ENCODE peak calls at places on chromosomes 12 and 14, in five cellular contexts. T is hepatic stellate cell; J is NK-92 treated with Interleukin-12 subunit alpha and Interleukin-12 subunit beta, amount 100 ng/mL, for 24 hours; E is mucosa of gallbladder; W is occipital lobe. O is an unnamed sample.

GRCh38 chr12:47391566-47391965 is 311.8 kb upstream of the AMIGO2 start:
- DNase-seq in T (no peak), J (no peak), E (no peak), W (no peak), O (no peak)

GRCh38 chr12:77947326-77947725 is 116.6 kb downstream of the NAV3 start:
- DNase-seq in T (peak), J (no peak), E (no peak), W (no peak), O (peak)

GRCh38 chr12:62660763-62661162 is 194.1 kb downstream of the MON2 start:
- DNase-seq in T (no peak), J (no peak), E (no peak), W (no peak), O (peak)

GRCh38 chr12:71183846-71184245 is 26.0 kb upstream of the TSPAN8 start:
- DNase-seq in T (no peak), J (no peak), E (no peak), W (no peak), O (no peak)

GRCh38 chr14:60058087-60058486 is 33.6 kb upstream of the PCNX4 start:
- DNase-seq in T (no peak), J (no peak), E (no peak), W (no peak), O (no peak)

GRCh38 chr14:57875296-57875695 is 9.4 kb upstream of the SLC35F4 start:
- DNase-seq in T (no peak), J (no peak), E (no peak), W (no peak), O (no peak)

GRCh38 chr14:67358914-67359313 is 690 bp downstream of the ATP6V1D start:
- DNase-seq in T (no peak), J (no peak), E (no peak), W (no peak), O (no peak)

GRCh38 chr14:32932921-32933622 is 5.6 kb upstream of the NPAS3 start:
- DNase-seq in T (no peak), J (no peak), E (no peak), W (no peak), O (no peak)

GRCh38 chr14:21093769-21094681 is 4.4 kb downstream of the ZNF219 start:
- DNase-seq in T (no peak), J (no peak), E (no peak), W (no peak), O (no peak)

GRCh38 chr14:53549956-53550355 is 396.8 kb upstream of the DDHD1 start:
- DNase-seq in T (no peak), J (no peak), E (no peak), W (no peak), O (peak)

GRCh38 chr14:24416254-24416931 is 13.1 kb downstream of the CBLN3 start:
- DNase-seq in T (no peak), J (no peak), E (no peak), W (no peak), O (no peak)

GRCh38 chr12:18262514-18262913 is 1.2 kb downstream of the PIK3C2G start:
- DNase-seq in T (no peak), J (no peak), E (no peak), W (no peak), O (no peak)

GRCh38 chr12:128267651-128268347 is 829 bp downstream of the TMEM132C start:
- DNase-seq in T (no peak), J (no peak), E (no peak), W (no peak), O (no peak)

GRCh38 chr14:96275182-96276112 is 19.4 kb downstream of the BDKRB1 start:
- DNase-seq in T (peak), J (peak), E (peak), W (peak), O (peak)